ENCODE peak calls at places on chromosomes 2 and 18, in six cellular contexts. One of them, this sample, is unnamed.

GRCh38 chr2:191231995-191232394 is 13.2 kb upstream of the MYO1B start:
- DNase-seq in HepG2: no peak
- DNase-seq in NT2/D1: no peak
- DNase-seq in HCT116: no peak
- DNase-seq in GM12878: no peak
- DNase-seq in H1: no peak
- DNase-seq in this sample: no peak

GRCh38 chr18:49207373-49207772 is 253.1 kb downstream of the DYM start:
- DNase-seq in H1: no peak
- DNase-seq in HCT116: peak
- DNase-seq in NT2/D1: no peak
- DNase-seq in HepG2: no peak
- DNase-seq in GM12878: no peak
- DNase-seq in this sample: no peak

GRCh38 chr2:40034198-40034597 is 255.1 kb upstream of the THUMPD2 start:
- DNase-seq in H1: no peak
- DNase-seq in HCT116: no peak
- DNase-seq in HepG2: no peak
- DNase-seq in NT2/D1: no peak
- DNase-seq in GM12878: no peak
- DNase-seq in this sample: no peak

GRCh38 chr2:98547092-98547798 is 61.1 kb downstream of the COA5 start:
- DNase-seq in HepG2: no peak
- DNase-seq in NT2/D1: no peak
- DNase-seq in HCT116: no peak
- DNase-seq in GM12878: no peak
- DNase-seq in H1: no peak
- DNase-seq in this sample: no peak

GRCh38 chr18:2847341-2848144 is 737 bp downstream of the EMILIN2 start:
- DNase-seq in H1: no peak
- DNase-seq in NT2/D1: no peak
- DNase-seq in GM12878: no peak
- DNase-seq in HCT116: no peak
- DNase-seq in HepG2: no peak
- DNase-seq in this sample: peak

GRCh38 chr2:107745100-107745499 is 81.6 kb upstream of the RGPD4 start:
- DNase-seq in H1: no peak
- DNase-seq in HCT116: no peak
- DNase-seq in NT2/D1: no peak
- DNase-seq in GM12878: no peak
- DNase-seq in HepG2: no peak
- DNase-seq in this sample: no peak

GRCh38 chr2:70523996-70524965 is 29.3 kb downstream of the TGFA start:
- DNase-seq in H1: peak
- DNase-seq in GM12878: no peak
- DNase-seq in HepG2: peak
- DNase-seq in HCT116: peak
- DNase-seq in NT2/D1: peak
- DNase-seq in this sample: no peak

GRCh38 chr2:189412330-189412953 is 28.8 kb upstream of the WDR75 start:
- DNase-seq in HCT116: peak
- DNase-seq in HepG2: peak
- DNase-seq in NT2/D1: peak
- DNase-seq in GM12878: no peak
- DNase-seq in H1: no peak
- DNase-seq in this sample: peak

GRCh38 chr2:223306371-223306770 is 254.4 kb downstream of the KCNE4 start:
- DNase-seq in H1: peak
- DNase-seq in HepG2: peak
- DNase-seq in GM12878: no peak
- DNase-seq in NT2/D1: peak
- DNase-seq in HCT116: peak
- DNase-seq in this sample: no peak

GRCh38 chr2:127588241-127588640 is 52.8 kb downstream of the MYO7B start:
- DNase-seq in H1: no peak
- DNase-seq in HepG2: no peak
- DNase-seq in HCT116: no peak
- DNase-seq in NT2/D1: no peak
- DNase-seq in GM12878: no peak
- DNase-seq in this sample: no peak

GRCh38 chr2:222532315-222532714 is 108.0 kb downstream of the SGPP2 start:
- DNase-seq in NT2/D1: no peak
- DNase-seq in H1: no peak
- DNase-seq in GM12878: no peak
- DNase-seq in HepG2: no peak
- DNase-seq in HCT116: no peak
- DNase-seq in this sample: no peak

GRCh38 chr2:226720948-226721347 is 78.7 kb downstream of the IRS1 start:
- DNase-seq in HepG2: no peak
- DNase-seq in GM12878: no peak
- DNase-seq in NT2/D1: no peak
- DNase-seq in H1: no peak
- DNase-seq in HCT116: no peak
- DNase-seq in this sample: no peak

GRCh38 chr2:128605421-128605820 is 286.8 kb upstream of the HS6ST1 start:
- DNase-seq in GM12878: no peak
- DNase-seq in HCT116: no peak
- DNase-seq in HepG2: no peak
- DNase-seq in H1: no peak
- DNase-seq in NT2/D1: no peak
- DNase-seq in this sample: no peak

GRCh38 chr18:27685807-27686412 is 491.0 kb downstream of the CDH2 start:
- DNase-seq in HCT116: peak
- DNase-seq in NT2/D1: no peak
- DNase-seq in H1: no peak
- DNase-seq in HepG2: peak
- DNase-seq in GM12878: no peak
- DNase-seq in this sample: peak

GRCh38 chr2:229980440-229981184 is 58.3 kb downstream of the FBXO36 start:
- DNase-seq in HepG2: no peak
- DNase-seq in HCT116: no peak
- DNase-seq in H1: no peak
- DNase-seq in GM12878: peak
- DNase-seq in NT2/D1: no peak
- DNase-seq in this sample: peak

GRCh38 chr2:181189932-181190331 is 209.5 kb downstream of the UBE2E3 start:
- DNase-seq in H1: no peak
- DNase-seq in HCT116: no peak
- DNase-seq in GM12878: no peak
- DNase-seq in NT2/D1: no peak
- DNase-seq in HepG2: no peak
- DNase-seq in this sample: no peak

GRCh38 chr2:38155-38554 is 8.2 kb downstream of the FAM110C start:
- DNase-seq in H1: peak
- DNase-seq in GM12878: no peak
- DNase-seq in HepG2: no peak
- DNase-seq in HCT116: peak
- DNase-seq in NT2/D1: no peak
- DNase-seq in this sample: no peak

GRCh38 chr18:2223859-2224258 is 347.4 kb downstream of the METTL4 start:
- DNase-seq in NT2/D1: no peak
- DNase-seq in HepG2: peak
- DNase-seq in HCT116: peak
- DNase-seq in H1: no peak
- DNase-seq in GM12878: no peak
- DNase-seq in this sample: no peak

GRCh38 chr2:226114436-226114835 is 685.2 kb downstream of the IRS1 start:
- DNase-seq in H1: no peak
- DNase-seq in HCT116: peak
- DNase-seq in HepG2: peak
- DNase-seq in GM12878: no peak
- DNase-seq in NT2/D1: no peak
- DNase-seq in this sample: no peak

GRCh38 chr2:181356526-181356925 is 100.7 kb upstream of the ITGA4 start:
- DNase-seq in HCT116: no peak
- DNase-seq in HepG2: no peak
- DNase-seq in H1: no peak
- DNase-seq in NT2/D1: no peak
- DNase-seq in GM12878: no peak
- DNase-seq in this sample: no peak

GRCh38 chr18:11511434-11512095 is 97.8 kb upstream of the SLC35G4 start:
- DNase-seq in H1: no peak
- DNase-seq in HCT116: no peak
- DNase-seq in GM12878: peak
- DNase-seq in HepG2: no peak
- DNase-seq in NT2/D1: no peak
- DNase-seq in this sample: no peak

GRCh38 chr18:58045265-58046086 is 1.4 kb downstream of the NEDD4L start:
- DNase-seq in NT2/D1: no peak
- DNase-seq in GM12878: no peak
- DNase-seq in HCT116: peak
- DNase-seq in HepG2: peak
- DNase-seq in H1: no peak
- DNase-seq in this sample: peak

GRCh38 chr2:51866361-51866760 is 834.4 kb upstream of the NRXN1 start:
- DNase-seq in H1: no peak
- DNase-seq in NT2/D1: no peak
- DNase-seq in HCT116: no peak
- DNase-seq in GM12878: no peak
- DNase-seq in HepG2: no peak
- DNase-seq in this sample: no peak

GRCh38 chr2:130185896-130186295 is 3.8 kb downstream of the MZT2B start:
- DNase-seq in HepG2: no peak
- DNase-seq in GM12878: no peak
- DNase-seq in NT2/D1: no peak
- DNase-seq in H1: no peak
- DNase-seq in HCT116: no peak
- DNase-seq in this sample: no peak

GRCh38 chr2:28400434-28400833 is 7.8 kb downstream of the FOSL2 start:
- DNase-seq in NT2/D1: no peak
- DNase-seq in HCT116: no peak
- DNase-seq in HepG2: no peak
- DNase-seq in H1: no peak
- DNase-seq in GM12878: no peak
- DNase-seq in this sample: no peak

DNA sequence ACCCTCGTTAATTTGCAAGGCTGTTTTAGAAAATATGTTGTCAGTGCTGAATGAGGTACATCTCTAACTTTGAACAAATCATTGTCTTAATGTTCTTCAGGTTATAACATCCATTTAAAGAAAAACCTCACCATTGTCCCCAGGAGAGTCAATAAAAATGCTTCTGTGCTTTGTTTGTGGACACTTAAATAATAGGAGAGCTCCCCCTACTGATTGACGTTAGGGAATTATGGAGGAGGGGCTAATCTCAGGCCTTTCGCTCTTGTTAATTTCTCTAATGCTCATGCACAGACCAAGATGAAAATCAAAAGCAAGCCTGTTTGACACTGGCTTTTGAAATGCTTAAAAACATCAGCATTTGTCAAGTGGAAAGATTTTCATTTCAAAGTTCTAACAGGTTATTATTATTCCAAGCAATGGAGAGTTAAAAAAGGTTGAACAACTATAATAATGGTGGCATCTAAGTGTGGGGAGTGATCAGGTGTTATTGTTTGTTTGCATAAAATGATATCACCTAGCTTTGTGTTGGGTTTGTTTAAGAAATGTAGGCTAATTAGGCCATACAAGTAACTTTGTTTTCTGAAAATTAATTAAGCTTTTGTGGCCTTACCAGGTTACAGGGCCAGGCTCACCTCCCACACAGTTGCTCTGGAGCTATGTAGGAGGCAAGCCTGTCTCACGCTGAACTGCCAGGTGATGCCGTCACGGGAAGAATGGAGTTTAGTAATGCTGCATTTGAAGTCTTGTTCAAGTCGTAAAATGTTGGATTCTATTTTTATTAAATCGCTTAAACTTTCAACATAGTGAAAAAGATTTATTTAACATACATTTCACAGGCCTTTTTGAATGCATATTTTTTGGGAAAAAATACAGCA is 51.7 kb upstream of the SMIM21 start:
- DNase-seq in H1: no peak
- DNase-seq in HepG2: peak
- DNase-seq in GM12878: peak
- DNase-seq in HCT116: peak
- DNase-seq in NT2/D1: no peak
- DNase-seq in this sample: peak
- TF ChIP-seq ZNF274 in H1: no peak
- TF ChIP-seq ZNF274 in HepG2: no peak
- TF ChIP-seq ZNF274 in GM12878: no peak
- TF ChIP-seq ZNF274 in HCT116: no peak
- TF ChIP-seq ZNF274 in NT2/D1: no peak
- TF ChIP-seq ZNF274 in this sample: no peak

GRCh38 chr2:239279508-239280295 is 121.1 kb downstream of the HDAC4 start:
- DNase-seq in HCT116: no peak
- DNase-seq in NT2/D1: no peak
- DNase-seq in H1: no peak
- DNase-seq in GM12878: no peak
- DNase-seq in HepG2: no peak
- DNase-seq in this sample: no peak

GRCh38 chr2:239277401-239278085 is 123.3 kb downstream of the HDAC4 start:
- DNase-seq in HCT116: no peak
- DNase-seq in H1: no peak
- DNase-seq in NT2/D1: no peak
- DNase-seq in HepG2: no peak
- DNase-seq in GM12878: no peak
- DNase-seq in this sample: no peak

GRCh38 chr2:239278361-239278760 is 122.5 kb downstream of the HDAC4 start:
- DNase-seq in HCT116: no peak
- DNase-seq in H1: no peak
- DNase-seq in HepG2: no peak
- DNase-seq in NT2/D1: no peak
- DNase-seq in GM12878: no peak
- DNase-seq in this sample: no peak

GRCh38 chr2:239276813-239277193 is 124.0 kb downstream of the HDAC4 start:
- DNase-seq in HepG2: no peak
- DNase-seq in H1: no peak
- DNase-seq in HCT116: no peak
- DNase-seq in NT2/D1: no peak
- DNase-seq in GM12878: no peak
- DNase-seq in this sample: no peak

GRCh38 chr2:239278941-239279365 is 121.9 kb downstream of the HDAC4 start:
- DNase-seq in NT2/D1: no peak
- DNase-seq in HepG2: no peak
- DNase-seq in H1: no peak
- DNase-seq in HCT116: peak
- DNase-seq in GM12878: no peak
- DNase-seq in this sample: no peak
- TF ChIP-seq ZNF274 in NT2/D1: no peak
- TF ChIP-seq ZNF274 in HepG2: no peak
- TF ChIP-seq ZNF274 in H1: no peak
- TF ChIP-seq ZNF274 in HCT116: no peak
- TF ChIP-seq ZNF274 in GM12878: no peak
- TF ChIP-seq ZNF274 in this sample: no peak

DNA sequence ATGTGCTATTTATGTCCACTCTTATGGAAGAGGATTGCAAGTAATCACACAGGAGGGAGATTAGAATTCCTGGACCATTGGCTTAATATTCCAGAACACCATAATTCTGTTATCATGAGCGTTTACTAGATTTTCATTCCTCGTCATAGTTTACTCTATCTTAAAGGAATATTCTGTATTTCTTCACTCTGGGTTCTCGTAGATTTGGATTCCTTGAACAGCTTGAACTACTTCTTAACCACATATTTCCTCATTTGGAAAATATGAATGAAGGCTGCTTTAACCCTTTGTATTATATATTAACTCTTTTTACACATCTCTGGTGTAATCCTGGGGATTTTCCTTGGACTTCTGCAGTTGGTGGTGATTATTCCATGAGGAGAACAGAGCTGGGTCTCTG is 46.3 kb upstream of the CCBE1 start:
- DNase-seq in HCT116: no peak
- DNase-seq in H1: no peak
- DNase-seq in NT2/D1: no peak
- DNase-seq in HepG2: no peak
- DNase-seq in GM12878: no peak
- DNase-seq in this sample: no peak
- TF ChIP-seq ZNF274 in HCT116: no peak
- TF ChIP-seq ZNF274 in H1: no peak
- TF ChIP-seq ZNF274 in NT2/D1: no peak
- TF ChIP-seq ZNF274 in HepG2: no peak
- TF ChIP-seq ZNF274 in GM12878: no peak
- TF ChIP-seq ZNF274 in this sample: no peak

GRCh38 chr18:36349552-36349951 is 52.0 kb downstream of the FHOD3 start:
- DNase-seq in GM12878: no peak
- DNase-seq in NT2/D1: no peak
- DNase-seq in HepG2: no peak
- DNase-seq in H1: no peak
- DNase-seq in HCT116: no peak
- DNase-seq in this sample: no peak
- TF ChIP-seq ZNF274 in GM12878: no peak
- TF ChIP-seq ZNF274 in NT2/D1: no peak
- TF ChIP-seq ZNF274 in HepG2: no peak
- TF ChIP-seq ZNF274 in H1: no peak
- TF ChIP-seq ZNF274 in HCT116: no peak
- TF ChIP-seq ZNF274 in this sample: no peak